ENCODE peak calls at places on chromosomes 11 and 22, in five cellular contexts. V is mesenchymal stem cell, Q is IMR-90, P is neuronal stem cell, D is H1. Y is an unnamed sample.

GRCh38 chr22:19755722-19756287 is 4.8 kb upstream of the TBX1 start:
- DNase-seq in V (no peak), Q (no peak), P (no peak), D (no peak), Y (no peak)

GRCh38 chr11:74338963-74339362 is 27.5 kb upstream of the P4HA3 start:
- DNase-seq in V (no peak), Q (no peak), P (no peak), D (no peak), Y (no peak)

GRCh38 chr11:2379471-2380174 is 2.5 kb downstream of the CD81 start:
- DNase-seq in V (no peak), Q (no peak), P (no peak), D (no peak), Y (no peak)

GRCh38 chr11:47915407-47916137 is 64.8 kb upstream of the PTPRJ start:
- DNase-seq in V (no peak), Q (no peak), P (no peak), D (no peak), Y (peak)

GRCh38 chr22:11629661-11630385 is 3898.2 kb upstream of the OR11H1 start:
- DNase-seq in V (no peak), Q (no peak), P (no peak), D (no peak), Y (no peak)

GRCh38 chr22:49748514-49748913 is 79.2 kb downstream of the BRD1 start:
- DNase-seq in V (no peak), Q (no peak), P (no peak), D (no peak), Y (no peak)

GRCh38 chr22:46867106-46867505 is 104.7 kb downstream of the TBC1D22A start:
- DNase-seq in V (no peak), Q (no peak), P (no peak), D (no peak), Y (no peak)

GRCh38 chr22:32473388-32473952 is 1.1 kb upstream of the FBXO7 start:
- DNase-seq in V (peak), Q (peak), P (peak), D (no peak), Y (peak)

GRCh38 chr11:88405853-88406252 is 68.3 kb upstream of the CTSC start:
- DNase-seq in V (no peak), Q (no peak), P (no peak), D (no peak), Y (no peak)

GRCh38 chr11:8867035-8867434 is 44.0 kb upstream of the AKIP1 start:
- DNase-seq in V (peak), Q (peak), P (no peak), D (no peak), Y (peak)

GRCh38 chr22:32622004-32622761 is 147.6 kb downstream of the FBXO7 start:
- DNase-seq in V (peak), Q (peak), P (peak), D (peak), Y (peak)

GRCh38 chr11:10044618-10045017 is 249.4 kb downstream of the SBF2 start:
- DNase-seq in V (no peak), Q (no peak), P (no peak), D (no peak), Y (no peak)

GRCh38 chr11:1749787-1750351 is 526 bp downstream of the IFITM10 start:
- DNase-seq in V (peak), Q (peak), P (no peak), D (no peak), Y (no peak)

GRCh38 chr11:115892016-115892415 is 387.8 kb upstream of the CADM1 start:
- DNase-seq in V (no peak), Q (no peak), P (no peak), D (no peak), Y (no peak)

GRCh38 chr11:132220464-132220863 is 850.0 kb downstream of the NTM start:
- DNase-seq in V (peak), Q (peak), P (no peak), D (no peak), Y (no peak)

GRCh38 chr11:125165111-125165663 is 636 bp downstream of the PKNOX2 start:
- DNase-seq in V (peak), Q (peak), P (peak), D (no peak), Y (peak)

GRCh38 chr11:83024270-83024854 is 47.3 kb downstream of the RAB30 start:
- DNase-seq in V (no peak), Q (no peak), P (no peak), D (no peak), Y (no peak)
- H3K4me3 ChIP-seq in V (no peak), Q (no peak), P (no peak), D (no peak), Y (no peak)

GRCh38 chr11:119788096-119788883 is 59.3 kb upstream of the NECTIN1 start:
- DNase-seq in V (no peak), Q (no peak), P (no peak), D (no peak), Y (no peak)
- H3K4ac ChIP-seq in V (no peak), Q (no peak), P (no peak), D (peak), Y (no peak)

GRCh38 chr11:70522613-70523311 is 124.4 kb downstream of the CTTN start:
- DNase-seq in V (no peak), Q (no peak), P (peak), D (no peak), Y (peak)

GRCh38 chr11:70525006-70525405 is 126.7 kb downstream of the CTTN start:
- DNase-seq in V (no peak), Q (no peak), P (no peak), D (no peak), Y (no peak)

GRCh38 chr11:70524096-70524922 is 126.0 kb downstream of the CTTN start:
- DNase-seq in V (peak), Q (peak), P (no peak), D (no peak), Y (no peak)

GRCh38 chr11:70522261-70522612 is 123.9 kb downstream of the CTTN start:
- DNase-seq in V (no peak), Q (no peak), P (no peak), D (no peak), Y (no peak)

GRCh38 chr11:70523384-70524095 is 125.2 kb downstream of the CTTN start:
- DNase-seq in V (no peak), Q (no peak), P (no peak), D (no peak), Y (no peak)
- H3K14ac ChIP-seq in V (no peak), Q (no peak), P (peak), D (no peak), Y (no peak)

GRCh38 chr11:18046116-18046777 is at the start of gene TPH1:
- DNase-seq in V (peak), Q (peak), P (peak), D (peak), Y (no peak)
- H3K4me3 ChIP-seq in V (no peak), Q (no peak), P (peak), D (peak), Y (no peak)